ENCODE peak calls at places on chromosomes 6 and 20, in seven cellular contexts. F is effector memory CD4-positive, alpha-beta T cell; D is tibial nerve; R is colonic mucosa; I is hepatocyte; V is sigmoid colon; W is transverse colon. H is an unnamed sample.

GRCh38 chr6:166559211-166559610 is 27.3 kb downstream of the RAMACL start:
- DNase-seq in F (no peak), D (no peak), R (no peak), I (no peak), V (no peak), W (no peak), H (no peak)

GRCh38 chr6:81491486-81492101 is 260.9 kb downstream of the TENT5A start:
- DNase-seq in F (no peak), D (no peak), R (no peak), I (peak; percentile 13), V (no peak), W (no peak), H (no peak)

GRCh38 chr20:20603339-20603990 is 109.0 kb downstream of the RALGAPA2 start:
- DNase-seq in F (no peak), D (no peak), R (no peak), I (no peak), V (no peak), W (no peak), H (no peak)

GRCh38 chr6:158706369-158706982 is 56.6 kb downstream of the SYTL3 start:
- DNase-seq in F (no peak), D (peak; percentile 62), R (peak; percentile 58), I (peak; percentile 82), V (peak; percentile 86), W (peak; percentile 65), H (peak; percentile 58)

GRCh38 chr6:38127284-38127683 is 307.8 kb downstream of the ZFAND3 start:
- DNase-seq in F (no peak), D (no peak), R (no peak), I (no peak), V (no peak), W (no peak), H (no peak)

GRCh38 chr20:17558154-17558940 is 11.5 kb upstream of the DSTN start:
- DNase-seq in F (no peak), D (no peak), R (peak; percentile 34), I (peak; percentile 73), V (peak; percentile 83), W (peak; percentile 35), H (peak; percentile 27)

GRCh38 chr20:35981969-35982368 is 13.6 kb downstream of the CNBD2 start:
- DNase-seq in F (no peak), D (no peak), R (no peak), I (no peak), V (no peak), W (no peak), H (no peak)

GRCh38 chr6:33276864-33277662 is at the start of gene B3GALT4:
- DNase-seq in F (peak; percentile 58), D (peak; percentile 59), R (peak; percentile 93), I (peak; percentile 88), V (peak; percentile 91), W (peak; percentile 93), H (peak; percentile 85)

GRCh38 chr6:4819706-4820283 is 43.6 kb downstream of the CDYL start:
- DNase-seq in F (no peak), D (no peak), R (no peak), I (no peak), V (no peak), W (no peak), H (no peak)

GRCh38 chr20:51195419-51195901 is 172.6 kb upstream of the KCNG1 start:
- DNase-seq in F (no peak), D (no peak), R (no peak), I (no peak), V (no peak), W (no peak), H (no peak)

GRCh38 chr6:84687487-84687886 is 76.9 kb downstream of the TBX18 start:
- DNase-seq in F (no peak), D (no peak), R (no peak), I (no peak), V (no peak), W (no peak), H (no peak)

GRCh38 chr6:95321106-95321505 is 256.2 kb upstream of the MANEA start:
- DNase-seq in F (no peak), D (no peak), R (no peak), I (no peak), V (no peak), W (no peak), H (no peak)

GRCh38 chr6:92756912-92757311 is 662.4 kb downstream of the EPHA7 start:
- DNase-seq in F (no peak), D (no peak), R (no peak), I (no peak), V (no peak), W (no peak), H (no peak)

GRCh38 chr20:9407805-9408421 is 106.5 kb upstream of the LAMP5 start:
- DNase-seq in F (no peak), D (peak; percentile 91), R (peak; percentile 65), I (peak; percentile 77), V (no peak), W (peak; percentile 59), H (no peak)

GRCh38 chr6:122657601-122658000 is 47.4 kb downstream of the PKIB start:
- DNase-seq in F (no peak), D (no peak), R (no peak), I (no peak), V (no peak), W (no peak), H (no peak)

DNA sequence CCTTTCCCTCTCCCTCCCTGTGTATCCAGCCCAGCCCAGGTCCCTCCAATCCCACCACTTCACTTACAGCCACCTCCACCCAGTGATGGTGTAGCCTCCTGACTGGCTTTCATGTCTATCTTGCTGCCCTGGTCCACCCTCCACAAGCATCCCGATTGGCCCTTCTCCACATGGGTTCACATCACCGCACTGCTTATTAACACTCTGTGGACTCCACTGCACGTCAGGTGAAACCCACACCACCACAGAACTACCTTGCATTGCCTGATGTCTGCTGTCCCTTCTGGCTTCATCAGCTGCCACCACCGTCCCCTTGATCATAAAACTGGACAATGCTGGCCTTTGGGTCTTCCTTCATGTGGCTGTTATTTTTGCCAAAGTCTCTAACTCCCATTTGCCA is 220.3 kb upstream of the ARID1B start:
- DNase-seq in F (no peak), D (no peak), R (no peak), I (no peak), V (no peak), W (no peak), H (no peak)
- H3K27ac ChIP-seq in F (no peak overlapping the region), D (no peak overlapping the region), R (no peak overlapping the region), I (no peak overlapping the region), V (peak overlapping the region; percentile 40), W (no peak overlapping the region), H (no peak overlapping the region)

DNA sequence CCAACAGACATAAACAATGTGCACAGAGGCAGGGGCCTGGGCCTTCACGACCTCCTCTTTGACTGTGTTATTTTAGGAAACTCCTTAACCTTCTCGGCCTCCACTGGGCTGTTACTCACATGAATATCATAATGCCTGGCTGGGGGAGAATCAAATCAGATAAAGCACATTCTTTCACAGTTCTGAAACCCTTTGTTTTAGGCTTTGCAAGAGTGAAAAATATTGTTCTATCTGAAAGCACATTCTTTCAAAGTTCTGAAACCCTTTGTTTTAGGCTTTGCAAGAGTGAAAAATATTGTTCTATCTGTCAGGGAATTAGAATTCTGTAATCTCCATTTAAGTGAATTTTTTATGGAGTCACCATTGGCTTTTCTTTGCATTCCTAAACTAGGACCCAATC is 50.7 kb upstream of the SYNDIG1 start:
- DNase-seq in F (no peak), D (no peak), R (no peak), I (no peak), V (no peak), W (no peak), H (no peak)
- H3K27ac ChIP-seq in F (no peak overlapping the region), D (no peak overlapping the region), R (no peak overlapping the region), I (no peak overlapping the region), V (no peak overlapping the region), W (no peak overlapping the region), H (no peak overlapping the region)

GRCh38 chr6:1870267-1870666 is 260.6 kb downstream of the FOXC1 start:
- DNase-seq in F (no peak), D (no peak), R (no peak), I (no peak), V (no peak), W (no peak), H (no peak)

GRCh38 chr6:1869766-1870165 is 260.1 kb downstream of the FOXC1 start:
- DNase-seq in F (no peak), D (no peak), R (no peak), I (no peak), V (no peak), W (no peak), H (no peak)

GRCh38 chr6:1870902-1871301 is 261.2 kb downstream of the FOXC1 start:
- DNase-seq in F (no peak), D (no peak), R (no peak), I (no peak), V (no peak), W (no peak), H (no peak)

GRCh38 chr6:1867197-1867596 is 257.5 kb downstream of the FOXC1 start:
- DNase-seq in F (no peak), D (no peak), R (no peak), I (no peak), V (no peak), W (no peak), H (no peak)

DNA sequence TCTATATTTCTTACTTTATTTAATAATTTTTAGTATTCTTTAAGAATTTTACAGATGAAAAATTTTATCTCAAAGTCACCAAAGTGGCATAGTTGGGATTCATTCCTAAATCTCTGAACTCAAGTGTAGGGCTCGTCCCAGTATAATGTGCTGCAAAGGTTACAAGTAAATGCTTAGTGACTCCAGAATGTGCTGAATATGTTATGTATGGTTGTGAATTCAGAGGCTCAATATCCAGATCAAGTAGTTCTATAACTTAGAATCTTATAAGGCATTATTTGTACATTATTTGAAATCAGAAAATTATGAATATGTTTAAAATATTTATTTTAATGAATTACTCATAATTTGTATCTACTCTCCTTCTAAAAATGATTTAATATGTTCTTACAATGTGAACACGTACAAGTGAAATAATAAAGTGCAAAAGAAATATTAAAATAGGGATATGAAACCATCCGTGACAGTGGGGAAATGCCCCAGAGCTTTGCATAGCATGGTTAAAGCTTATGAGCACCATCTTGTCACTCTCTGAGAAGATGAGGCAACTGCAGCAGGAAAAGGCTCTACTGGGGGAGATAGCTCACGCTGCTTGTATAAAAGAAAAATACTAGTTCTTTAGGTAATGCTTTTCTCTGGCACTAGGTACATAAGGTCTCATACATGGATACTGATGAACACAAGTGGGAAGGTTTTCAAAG is 259.0 kb downstream of the FOXC1 start:
- DNase-seq in F (no peak), D (no peak), R (no peak), I (no peak), V (no peak), W (no peak), H (no peak)
- H3K27ac ChIP-seq in F (no peak overlapping the region), D (no peak overlapping the region), R (no peak overlapping the region), I (no peak overlapping the region), V (no peak overlapping the region), W (no peak overlapping the region), H (no peak overlapping the region)

GRCh38 chr6:21905531-21905930 is 312.0 kb downstream of the SOX4 start:
- DNase-seq in F (no peak), D (no peak), R (no peak), I (no peak), V (no peak), W (no peak), H (no peak)

GRCh38 chr6:21900730-21901129 is 307.2 kb downstream of the SOX4 start:
- DNase-seq in F (no peak), D (no peak), R (no peak), I (no peak), V (no peak), W (no peak), H (no peak)

GRCh38 chr6:21899708-21900107 is 306.2 kb downstream of the SOX4 start:
- DNase-seq in F (no peak), D (no peak), R (no peak), I (no peak), V (no peak), W (no peak), H (no peak)

GRCh38 chr6:21906826-21907225 is 313.3 kb downstream of the SOX4 start:
- DNase-seq in F (no peak), D (no peak), R (no peak), I (no peak), V (no peak), W (no peak), H (no peak)

GRCh38 chr6:21902766-21903165 is 309.2 kb downstream of the SOX4 start:
- DNase-seq in F (no peak), D (no peak), R (no peak), I (no peak), V (no peak), W (no peak), H (no peak)
- H3K27ac ChIP-seq in F (no peak overlapping the region), D (no peak overlapping the region), R (no peak overlapping the region), I (no peak overlapping the region), V (no peak overlapping the region), W (no peak overlapping the region), H (no peak overlapping the region)

H was measured in psoas muscle.